ENCODE peak calls at places on chromosomes 6 and 20, in nine cellular contexts. One of them, this sample, is unnamed.

GRCh38 chr6:20069130-20069529 is 143.1 kb downstream of the MBOAT1 start:
- DNase-seq in breast epithelium: no peak
- DNase-seq in body of pancreas: no peak
- DNase-seq in adrenal gland: no peak
- DNase-seq in ovary: no peak
- DNase-seq in transverse colon: no peak
- DNase-seq in heart left ventricle: no peak
- DNase-seq in NB4: no peak
- DNase-seq in thyroid gland: no peak
- DNase-seq in this sample: no peak

GRCh38 chr6:166633732-166634535 is 6.9 kb upstream of the RPS6KA2 start:
- DNase-seq in body of pancreas: no peak
- DNase-seq in thyroid gland: no peak
- DNase-seq in ovary: no peak
- DNase-seq in adrenal gland: peak; percentile 68
- DNase-seq in NB4: peak; percentile 90
- DNase-seq in transverse colon: no peak
- DNase-seq in heart left ventricle: peak; percentile 45
- DNase-seq in breast epithelium: no peak
- DNase-seq in this sample: no peak

GRCh38 chr6:49801525-49801924 is 14.4 kb upstream of the PGK2 start:
- DNase-seq in NB4: no peak
- DNase-seq in ovary: no peak
- DNase-seq in transverse colon: no peak
- DNase-seq in breast epithelium: no peak
- DNase-seq in heart left ventricle: no peak
- DNase-seq in body of pancreas: no peak
- DNase-seq in adrenal gland: no peak
- DNase-seq in thyroid gland: no peak
- DNase-seq in this sample: no peak

GRCh38 chr20:15195378-15195777 is 858.0 kb upstream of the FLRT3 start:
- DNase-seq in thyroid gland: no peak
- DNase-seq in transverse colon: no peak
- DNase-seq in heart left ventricle: no peak
- DNase-seq in adrenal gland: no peak
- DNase-seq in ovary: no peak
- DNase-seq in body of pancreas: no peak
- DNase-seq in NB4: no peak
- DNase-seq in breast epithelium: no peak
- DNase-seq in this sample: no peak

GRCh38 chr6:6505111-6505510 is 83.4 kb upstream of the LY86 start:
- DNase-seq in heart left ventricle: no peak
- DNase-seq in adrenal gland: no peak
- DNase-seq in body of pancreas: no peak
- DNase-seq in ovary: no peak
- DNase-seq in transverse colon: no peak
- DNase-seq in breast epithelium: no peak
- DNase-seq in NB4: peak; percentile 22
- DNase-seq in thyroid gland: no peak
- DNase-seq in this sample: no peak

GRCh38 chr6:18595774-18596528 is 208.8 kb downstream of the RNF144B start:
- DNase-seq in breast epithelium: no peak
- DNase-seq in NB4: peak; percentile 63
- DNase-seq in transverse colon: peak; percentile 48
- DNase-seq in heart left ventricle: peak; percentile 50
- DNase-seq in body of pancreas: peak; percentile 61
- DNase-seq in adrenal gland: peak; percentile 65
- DNase-seq in thyroid gland: peak; percentile 59
- DNase-seq in ovary: peak; percentile 48
- DNase-seq in this sample: no peak

GRCh38 chr6:42075159-42075838 is 25.0 kb downstream of the TAF8 start:
- DNase-seq in transverse colon: peak; percentile 84
- DNase-seq in body of pancreas: peak; percentile 84
- DNase-seq in breast epithelium: peak; percentile 89
- DNase-seq in ovary: peak; percentile 77
- DNase-seq in NB4: peak; percentile 74
- DNase-seq in heart left ventricle: peak; percentile 72
- DNase-seq in adrenal gland: peak; percentile 84
- DNase-seq in thyroid gland: peak; percentile 97
- DNase-seq in this sample: no peak

GRCh38 chr6:13485923-13486557 is 1.4 kb downstream of the GFOD1 start:
- DNase-seq in breast epithelium: no peak
- DNase-seq in adrenal gland: no peak
- DNase-seq in heart left ventricle: peak; percentile 40
- DNase-seq in transverse colon: peak; percentile 33
- DNase-seq in thyroid gland: peak; percentile 41
- DNase-seq in ovary: peak; percentile 23
- DNase-seq in body of pancreas: peak; percentile 22
- DNase-seq in NB4: peak; percentile 83
- DNase-seq in this sample: no peak

GRCh38 chr20:10857362-10858070 is 183.7 kb upstream of the JAG1 start:
- DNase-seq in adrenal gland: peak; percentile 25
- DNase-seq in body of pancreas: peak; percentile 13
- DNase-seq in transverse colon: peak; percentile 59
- DNase-seq in thyroid gland: no peak
- DNase-seq in ovary: no peak
- DNase-seq in breast epithelium: no peak
- DNase-seq in heart left ventricle: peak; percentile 37
- DNase-seq in NB4: peak; percentile 80
- DNase-seq in this sample: no peak

GRCh38 chr6:158642805-158643489 is 1.6 kb downstream of the DYNLT1 start:
- DNase-seq in ovary: no peak
- DNase-seq in adrenal gland: no peak
- DNase-seq in transverse colon: no peak
- DNase-seq in NB4: no peak
- DNase-seq in body of pancreas: no peak
- DNase-seq in heart left ventricle: no peak
- DNase-seq in breast epithelium: no peak
- DNase-seq in thyroid gland: no peak
- DNase-seq in this sample: no peak

GRCh38 chr6:116381000-116381399 is 10.3 kb downstream of the DSE start:
- DNase-seq in NB4: no peak
- DNase-seq in body of pancreas: no peak
- DNase-seq in heart left ventricle: no peak
- DNase-seq in thyroid gland: no peak
- DNase-seq in adrenal gland: no peak
- DNase-seq in ovary: no peak
- DNase-seq in transverse colon: peak; percentile 29
- DNase-seq in breast epithelium: no peak
- DNase-seq in this sample: no peak

GRCh38 chr20:10856237-10856636 is 182.4 kb upstream of the JAG1 start:
- DNase-seq in heart left ventricle: no peak
- DNase-seq in thyroid gland: no peak
- DNase-seq in NB4: no peak
- DNase-seq in transverse colon: peak; percentile 49
- DNase-seq in body of pancreas: no peak
- DNase-seq in adrenal gland: no peak
- DNase-seq in ovary: no peak
- DNase-seq in breast epithelium: no peak
- DNase-seq in this sample: no peak

GRCh38 chr6:35933844-35934243 is 12.9 kb upstream of the SRPK1 start:
- DNase-seq in NB4: no peak
- DNase-seq in heart left ventricle: no peak
- DNase-seq in body of pancreas: no peak
- DNase-seq in thyroid gland: no peak
- DNase-seq in transverse colon: no peak
- DNase-seq in adrenal gland: no peak
- DNase-seq in breast epithelium: no peak
- DNase-seq in ovary: no peak
- DNase-seq in this sample: no peak

GRCh38 chr20:57900226-57900905 is 190.6 kb upstream of the PMEPA1 start:
- DNase-seq in NB4: no peak
- DNase-seq in transverse colon: no peak
- DNase-seq in breast epithelium: peak; percentile 48
- DNase-seq in heart left ventricle: no peak
- DNase-seq in ovary: no peak
- DNase-seq in body of pancreas: no peak
- DNase-seq in thyroid gland: no peak
- DNase-seq in adrenal gland: no peak
- DNase-seq in this sample: no peak

GRCh38 chr6:101806241-101806640 is 412.7 kb downstream of the GRIK2 start:
- DNase-seq in adrenal gland: no peak
- DNase-seq in breast epithelium: no peak
- DNase-seq in heart left ventricle: no peak
- DNase-seq in NB4: no peak
- DNase-seq in body of pancreas: no peak
- DNase-seq in ovary: no peak
- DNase-seq in transverse colon: no peak
- DNase-seq in thyroid gland: no peak
- DNase-seq in this sample: no peak

GRCh38 chr20:10707070-10707469 is 33.3 kb upstream of the JAG1 start:
- DNase-seq in NB4: no peak
- DNase-seq in breast epithelium: no peak
- DNase-seq in body of pancreas: no peak
- DNase-seq in transverse colon: no peak
- DNase-seq in heart left ventricle: no peak
- DNase-seq in ovary: no peak
- DNase-seq in thyroid gland: no peak
- DNase-seq in adrenal gland: no peak
- DNase-seq in this sample: no peak

GRCh38 chr6:22145823-22146379 is 150.9 kb downstream of the PRL start:
- DNase-seq in breast epithelium: no peak
- DNase-seq in thyroid gland: peak; percentile 6
- DNase-seq in body of pancreas: no peak
- DNase-seq in adrenal gland: no peak
- DNase-seq in transverse colon: no peak
- DNase-seq in NB4: peak; percentile 41
- DNase-seq in ovary: peak; percentile 26
- DNase-seq in heart left ventricle: peak; percentile 27
- DNase-seq in this sample: no peak

GRCh38 chr6:36643967-36644366 is 34.5 kb upstream of the CDKN1A start:
- DNase-seq in heart left ventricle: no peak
- DNase-seq in thyroid gland: no peak
- DNase-seq in transverse colon: no peak
- DNase-seq in adrenal gland: no peak
- DNase-seq in body of pancreas: no peak
- DNase-seq in breast epithelium: no peak
- DNase-seq in NB4: peak; percentile 38
- DNase-seq in ovary: no peak
- DNase-seq in this sample: no peak

DNA sequence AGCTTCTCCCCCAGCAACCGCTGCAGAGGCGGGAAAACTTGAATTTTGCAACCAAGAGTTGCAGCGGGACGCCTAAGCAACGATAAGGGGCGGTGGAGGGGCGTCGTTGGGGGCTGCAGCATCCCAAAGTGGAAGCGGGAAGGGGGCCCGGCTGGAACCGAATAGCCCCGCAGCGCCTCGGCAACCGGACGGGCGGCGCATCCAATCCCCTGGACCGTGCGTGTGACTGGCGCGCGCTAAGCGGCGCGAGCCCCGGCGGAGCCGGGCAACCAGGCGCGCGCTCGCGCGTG is 670 bp upstream of the PARD6B start:
- DNase-seq in NB4: no peak
- DNase-seq in breast epithelium: no peak
- DNase-seq in adrenal gland: no peak
- DNase-seq in body of pancreas: no peak
- DNase-seq in transverse colon: no peak
- DNase-seq in thyroid gland: no peak
- DNase-seq in heart left ventricle: no peak
- DNase-seq in ovary: no peak
- DNase-seq in this sample: no peak
- TF ChIP-seq POLR2A in NB4: no peak
- TF ChIP-seq POLR2A in breast epithelium: peak; percentile 36
- TF ChIP-seq POLR2A in adrenal gland: no peak
- TF ChIP-seq POLR2A in body of pancreas: no peak
- TF ChIP-seq POLR2A in transverse colon: peak; percentile 38
- TF ChIP-seq POLR2A in thyroid gland: no peak
- TF ChIP-seq POLR2A in heart left ventricle: no peak
- TF ChIP-seq POLR2A in ovary: no peak
- TF ChIP-seq POLR2A in this sample: no peak

GRCh38 chr6:127516676-127517273 is 2.4 kb downstream of the MTCL3 start:
- DNase-seq in ovary: no peak
- DNase-seq in thyroid gland: peak; percentile 31
- DNase-seq in adrenal gland: peak; percentile 22
- DNase-seq in body of pancreas: no peak
- DNase-seq in transverse colon: peak; percentile 20
- DNase-seq in heart left ventricle: peak; percentile 8
- DNase-seq in NB4: peak; percentile 54
- DNase-seq in breast epithelium: no peak
- DNase-seq in this sample: no peak
- TF ChIP-seq CTCF in ovary: no peak
- TF ChIP-seq CTCF in thyroid gland: peak; percentile 27
- TF ChIP-seq CTCF in adrenal gland: peak; percentile 43
- TF ChIP-seq CTCF in body of pancreas: peak; percentile 60
- TF ChIP-seq CTCF in transverse colon: peak; percentile 55
- TF ChIP-seq CTCF in heart left ventricle: peak; percentile 37
- TF ChIP-seq CTCF in NB4: peak; percentile 79
- TF ChIP-seq CTCF in breast epithelium: peak; percentile 46
- TF ChIP-seq CTCF in this sample: peak; percentile 51

DNA sequence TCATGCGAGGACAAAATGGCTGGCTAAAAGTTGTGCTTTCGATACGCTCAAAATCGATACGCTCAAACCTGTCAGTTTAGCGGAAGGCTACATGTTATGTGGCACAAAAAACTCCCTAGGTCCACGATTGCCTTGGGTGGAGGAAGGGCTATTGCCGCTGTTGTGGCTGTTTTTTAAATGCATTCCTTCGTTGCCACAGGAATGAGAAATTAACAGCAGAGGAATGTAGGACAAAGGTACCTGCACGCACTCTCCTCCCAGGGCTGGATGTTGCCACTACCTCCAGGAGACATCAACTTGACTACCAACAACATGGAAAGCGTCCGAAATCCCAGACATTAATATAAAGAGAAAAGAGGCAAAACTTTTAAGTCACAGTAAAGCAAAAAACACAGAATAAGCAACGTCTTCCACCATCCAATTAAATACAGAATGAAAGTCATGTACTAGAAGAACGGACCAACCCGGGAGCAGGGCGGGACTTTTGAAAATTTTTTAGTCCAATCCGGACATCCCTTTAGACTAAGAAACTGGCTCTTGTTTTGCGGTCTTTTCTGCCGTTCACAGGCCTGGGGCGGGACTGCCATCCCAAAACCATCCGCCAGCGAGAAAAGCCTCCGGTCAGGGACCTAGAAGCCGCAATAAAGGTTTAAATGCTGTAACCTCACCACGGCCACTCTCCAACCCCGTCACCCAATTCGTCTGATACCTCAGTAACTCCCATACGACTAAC is 32.1 kb upstream of the HFE start:
- DNase-seq in NB4: peak; percentile 97
- DNase-seq in thyroid gland: peak; percentile 92
- DNase-seq in ovary: peak; percentile 85
- DNase-seq in heart left ventricle: peak; percentile 92
- DNase-seq in body of pancreas: peak; percentile 86
- DNase-seq in adrenal gland: peak; percentile 91
- DNase-seq in breast epithelium: peak; percentile 91
- DNase-seq in transverse colon: peak; percentile 90
- DNase-seq in this sample: peak; percentile 75
- TF ChIP-seq POLR2A in NB4: peak; percentile 82
- TF ChIP-seq POLR2A in thyroid gland: peak; percentile 53
- TF ChIP-seq POLR2A in ovary: peak; percentile 55
- TF ChIP-seq POLR2A in heart left ventricle: no peak
- TF ChIP-seq POLR2A in body of pancreas: peak; percentile 53
- TF ChIP-seq POLR2A in adrenal gland: peak; percentile 87
- TF ChIP-seq POLR2A in breast epithelium: peak; percentile 58
- TF ChIP-seq POLR2A in transverse colon: peak; percentile 68
- TF ChIP-seq POLR2A in this sample: no peak

DNA sequence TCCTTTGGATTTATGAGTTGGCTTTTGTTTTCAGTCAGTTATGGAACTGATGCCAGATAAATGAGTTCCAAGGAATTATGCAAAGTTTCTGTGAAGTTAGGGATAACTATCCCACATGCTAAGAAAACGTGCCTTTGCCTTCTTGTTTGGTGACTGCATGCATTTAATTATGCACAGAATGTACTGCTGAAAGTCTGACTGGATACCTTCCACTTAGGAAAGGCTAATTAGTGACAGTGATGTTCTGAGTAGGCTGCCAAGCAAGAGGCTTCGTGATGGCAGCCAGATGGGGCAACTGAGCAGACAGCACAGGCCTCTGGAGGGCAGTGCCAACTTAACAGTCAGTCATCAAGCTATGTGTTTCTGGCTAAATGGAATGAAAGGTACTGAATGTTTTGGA is 289.9 kb downstream of the CD109 start:
- DNase-seq in body of pancreas: no peak
- DNase-seq in thyroid gland: no peak
- DNase-seq in heart left ventricle: no peak
- DNase-seq in breast epithelium: no peak
- DNase-seq in NB4: peak; percentile 9
- DNase-seq in adrenal gland: no peak
- DNase-seq in ovary: no peak
- DNase-seq in transverse colon: no peak
- DNase-seq in this sample: no peak
- TF ChIP-seq CTCF in body of pancreas: no peak
- TF ChIP-seq CTCF in thyroid gland: no peak
- TF ChIP-seq CTCF in heart left ventricle: no peak
- TF ChIP-seq CTCF in breast epithelium: no peak
- TF ChIP-seq CTCF in NB4: peak; percentile 17
- TF ChIP-seq CTCF in adrenal gland: no peak
- TF ChIP-seq CTCF in ovary: no peak
- TF ChIP-seq CTCF in transverse colon: no peak
- TF ChIP-seq CTCF in this sample: no peak